ENCODE peak calls at places on chromosomes 7 and 10, in nine cellular contexts. M is astrocyte, K is OCI-LY7, A is neural progenitor cell, B is H9, W is fibroblast of lung, P is PC-3, F is DND-41, S is Karpas-422. Y is an unnamed sample.
A peak's percentile ranks its signal among the peaks of the same experiment; 100 is the strongest.

GRCh38 chr10:130973127-130973839 is 338.2 kb downstream of the TCERG1L start:
- DNase-seq in M (no peak), K (no peak), A (no peak), B (no peak), W (no peak), P (no peak), F (no peak), S (no peak), Y (no peak)

GRCh38 chr10:57723305-57723704 is 544.4 kb downstream of the IPMK start:
- DNase-seq in M (no peak), K (no peak), A (peak; percentile 7), B (no peak), W (no peak), P (no peak), F (no peak), S (no peak), Y (no peak)

GRCh38 chr7:157791261-157791660 is 454.5 kb downstream of the DNAJB6 start:
- DNase-seq in M (no peak), K (no peak), A (no peak), B (peak; percentile 23), W (no peak), P (peak; percentile 6), F (no peak), S (no peak), Y (no peak)

GRCh38 chr7:42914009-42914725 is 2.3 kb upstream of the C7orf25 start:
- DNase-seq in M (peak; percentile 83), K (no peak), A (no peak), B (no peak), W (peak; percentile 38), P (no peak), F (no peak), S (no peak), Y (peak; percentile 73)

GRCh38 chr7:4140933-4141332 is 541.2 kb upstream of the FOXK1 start:
- DNase-seq in M (no peak), K (no peak), A (no peak), B (no peak), W (no peak), P (no peak), F (no peak), S (no peak), Y (no peak)

GRCh38 chr7:76303829-76304505 is 1.5 kb downstream of the HSPB1 start:
- DNase-seq in M (no peak), K (peak; percentile 90), A (no peak), B (no peak), W (no peak), P (peak; percentile 66), F (peak; percentile 66), S (no peak), Y (peak; percentile 83)

GRCh38 chr10:5902511-5903274 is 12.7 kb downstream of the FBH1 start:
- DNase-seq in M (no peak), K (no peak), A (no peak), B (no peak), W (no peak), P (no peak), F (no peak), S (no peak), Y (no peak)

GRCh38 chr10:131288648-131289047 is 22.9 kb downstream of the TCERG1L start:
- DNase-seq in M (no peak), K (no peak), A (no peak), B (no peak), W (no peak), P (no peak), F (no peak), S (no peak), Y (no peak)

GRCh38 chr7:33757563-33758165 is 147.7 kb upstream of the BMPER start:
- DNase-seq in M (no peak), K (peak; percentile 47), A (peak; percentile 66), B (no peak), W (peak; percentile 67), P (peak; percentile 72), F (peak; percentile 11), S (peak; percentile 75), Y (peak; percentile 65)

GRCh38 chr10:126084369-126084768 is 188.0 kb downstream of the FANK1 start:
- DNase-seq in M (no peak), K (no peak), A (no peak), B (no peak), W (no peak), P (no peak), F (no peak), S (no peak), Y (no peak)

GRCh38 chr7:101803203-101804086 is 14.0 kb upstream of the CUX1 start:
- DNase-seq in M (no peak), K (no peak), A (no peak), B (no peak), W (no peak), P (no peak), F (no peak), S (no peak), Y (no peak)

GRCh38 chr10:17599089-17599488 is 18.1 kb downstream of the HACD1 start:
- DNase-seq in M (peak; percentile 26), K (no peak), A (peak; percentile 50), B (no peak), W (peak; percentile 67), P (peak; percentile 25), F (no peak), S (peak; percentile 57), Y (peak; percentile 28)

GRCh38 chr7:45585628-45586027 is 11.5 kb downstream of the ADCY1 start:
- DNase-seq in M (no peak), K (no peak), A (no peak), B (no peak), W (no peak), P (no peak), F (no peak), S (no peak), Y (no peak)
- H3K79me2 ChIP-seq in M (no peaks in the 10 kb centered on the region), K (no peaks in the 10 kb centered on the region), A (no peaks in the 10 kb centered on the region), B (peaks cover 2% of the 10 kb centered on the region), W (no peaks in the 10 kb centered on the region), P (no peaks in the 10 kb centered on the region), F (no peaks in the 10 kb centered on the region), S (no peaks in the 10 kb centered on the region), Y (no peaks in the 10 kb centered on the region)

DNA sequence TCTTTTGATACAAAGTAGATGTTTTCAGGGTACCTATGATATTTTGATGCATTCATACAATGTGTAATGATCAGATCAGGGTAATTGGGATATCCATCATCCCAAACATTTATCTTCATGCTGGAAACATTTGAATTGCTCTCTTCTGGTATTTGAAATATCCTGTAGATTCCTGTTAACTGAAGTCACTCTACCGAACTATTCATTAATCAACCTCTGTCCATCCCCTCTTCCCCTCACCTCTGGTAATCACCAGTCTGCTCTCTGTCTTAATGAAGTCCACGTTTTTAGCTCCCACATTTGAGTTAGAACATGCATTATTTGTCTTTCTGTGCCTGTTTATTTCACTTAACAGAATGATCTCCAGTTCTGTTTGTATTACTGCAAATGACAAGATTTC is 11.3 kb downstream of the MTG1 start:
- DNase-seq in M (peak; percentile 49), K (no peak), A (no peak), B (no peak), W (no peak), P (no peak), F (no peak), S (no peak), Y (peak; percentile 38)
- H3K79me2 ChIP-seq in M (peaks cover 57% of the 10 kb centered on the region), K (peaks cover 55% of the 10 kb centered on the region), A (peaks cover 66% of the 10 kb centered on the region), B (peaks cover 3% of the 10 kb centered on the region), W (peaks cover 31% of the 10 kb centered on the region), P (peaks cover 73% of the 10 kb centered on the region), F (peaks cover 74% of the 10 kb centered on the region), S (peaks cover 60% of the 10 kb centered on the region), Y (peaks cover 53% of the 10 kb centered on the region)

GRCh38 chr10:20874261-20874660 is 22.9 kb downstream of the NEBL start:
- DNase-seq in M (no peak), K (no peak), A (no peak), B (no peak), W (no peak), P (no peak), F (no peak), S (no peak), Y (no peak)
- H3K79me2 ChIP-seq in M (no peaks in the 10 kb centered on the region), K (no peaks in the 10 kb centered on the region), A (no peaks in the 10 kb centered on the region), B (no peaks in the 10 kb centered on the region), W (no peaks in the 10 kb centered on the region), P (no peaks in the 10 kb centered on the region), F (no peaks in the 10 kb centered on the region), S (no peaks in the 10 kb centered on the region), Y (no peaks in the 10 kb centered on the region)

GRCh38 chr7:90445633-90446032 is 23.8 kb upstream of the PTTG1IP2 start:
- DNase-seq in M (no peak), K (no peak), A (no peak), B (no peak), W (no peak), P (no peak), F (no peak), S (no peak), Y (no peak)

GRCh38 chr7:90446137-90446899 is 23.1 kb upstream of the PTTG1IP2 start:
- DNase-seq in M (no peak), K (no peak), A (no peak), B (no peak), W (no peak), P (no peak), F (no peak), S (no peak), Y (no peak)
- H3K79me2 ChIP-seq in M (no peaks in the 10 kb centered on the region), K (no peaks in the 10 kb centered on the region), A (no peaks in the 10 kb centered on the region), B (no peaks in the 10 kb centered on the region), W (no peaks in the 10 kb centered on the region), P (no peaks in the 10 kb centered on the region), F (no peaks in the 10 kb centered on the region), S (no peaks in the 10 kb centered on the region), Y (no peaks in the 10 kb centered on the region)

GRCh38 chr7:40544932-40545331 is 410.1 kb downstream of the SUGCT start:
- DNase-seq in M (peak; percentile 84), K (no peak), A (no peak), B (no peak), W (peak; percentile 14), P (no peak), F (no peak), S (no peak), Y (no peak)

GRCh38 chr7:40544277-40544723 is 409.5 kb downstream of the SUGCT start:
- DNase-seq in M (no peak), K (no peak), A (no peak), B (no peak), W (no peak), P (no peak), F (no peak), S (no peak), Y (peak; percentile 11)

GRCh38 chr7:40538281-40538680 is 403.5 kb downstream of the SUGCT start:
- DNase-seq in M (peak; percentile 48), K (no peak), A (no peak), B (no peak), W (no peak), P (no peak), F (no peak), S (no peak), Y (no peak)

GRCh38 chr7:40542982-40543741 is 408.4 kb downstream of the SUGCT start:
- DNase-seq in M (no peak), K (no peak), A (no peak), B (no peak), W (no peak), P (no peak), F (no peak), S (no peak), Y (peak; percentile 40)

DNA sequence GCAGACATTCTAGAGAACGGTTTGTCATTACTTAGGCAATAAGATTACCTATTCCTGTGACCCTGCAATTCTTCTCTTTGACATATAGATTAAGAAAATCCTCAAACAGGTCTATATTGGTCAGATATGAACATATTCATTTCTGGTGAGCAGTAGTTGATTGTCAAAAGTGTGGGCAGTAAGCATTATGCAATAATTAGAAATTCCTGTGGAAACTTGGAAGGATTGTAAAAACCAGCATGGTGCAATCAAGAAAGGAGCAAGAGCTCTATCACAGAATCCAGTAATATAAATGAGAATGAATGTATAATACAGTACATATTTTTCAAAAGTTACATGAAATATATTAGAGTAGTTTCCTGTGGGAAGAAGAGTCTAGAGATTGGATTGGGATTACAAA is 406.5 kb downstream of the SUGCT start:
- DNase-seq in M (peak; percentile 53), K (no peak), A (no peak), B (no peak), W (peak; percentile 48), P (no peak), F (no peak), S (no peak), Y (peak; percentile 60)
- H3K79me2 ChIP-seq in M (no peaks in the 10 kb centered on the region), K (no peaks in the 10 kb centered on the region), A (no peaks in the 10 kb centered on the region), B (no peaks in the 10 kb centered on the region), W (no peaks in the 10 kb centered on the region), P (no peaks in the 10 kb centered on the region), F (no peaks in the 10 kb centered on the region), S (no peaks in the 10 kb centered on the region), Y (no peaks in the 10 kb centered on the region)

Y was measured in GM23248.